ENCODE peak calls at places on chromosomes 4 and X, in eight cellular contexts. L is CD8-positive, alpha-beta T cell; Z is OCI-LY7; N is A549; P is body of pancreas; H is right lobe of liver; J is gastrocnemius medialis; V is esophagus squamous epithelium. I is an unnamed sample.
A peak's percentile ranks its signal among the peaks of the same experiment; 100 is the strongest.

GRCh38 chr4:102246416-102246815 is 98.9 kb downstream of the SLC39A8 start:
- DNase-seq in P (no peak), H (no peak), N (no peak), V (no peak), J (no peak), L (no peak), Z (no peak), I (no peak)

GRCh38 chrX:149903889-149904748 is 23.1 kb downstream of the MAGEA8 start:
- DNase-seq in V (no peak), Z (no peak), J (no peak), N (peak; percentile 4), H (no peak), L (no peak), P (no peak), I (no peak)

GRCh38 chrX:106980952-106981626 is 18.9 kb downstream of the MORC4 start:
- DNase-seq in P (no peak), L (no peak), J (no peak), V (no peak), H (no peak), Z (no peak), N (no peak), I (no peak)

GRCh38 chr4:6343950-6344408 is 74.3 kb downstream of the WFS1 start:
- DNase-seq in L (no peak), Z (peak; percentile 30), H (no peak), J (no peak), V (no peak), P (peak; percentile 63), N (peak; percentile 85), I (no peak)

GRCh38 chr4:105474110-105474518 is 252 bp upstream of the PPA2 start:
- DNase-seq in J (no peak), V (no peak), Z (no peak), H (peak; percentile 92), P (peak; percentile 87), L (peak; percentile 72), N (no peak), I (peak; percentile 91)

GRCh38 chr4:39626913-39627312 is 11.8 kb downstream of the SMIM14 start:
- DNase-seq in V (no peak), Z (no peak), H (no peak), N (no peak), P (no peak), J (no peak), L (no peak), I (no peak)

GRCh38 chr4:168511780-168512467 is 15.1 kb downstream of the PALLD start:
- DNase-seq in P (no peak), V (no peak), Z (no peak), J (no peak), N (no peak), H (no peak), L (peak; percentile 25), I (no peak)

GRCh38 chrX:17435476-17435875 is 60.5 kb downstream of the NHS start:
- DNase-seq in V (no peak), P (no peak), J (no peak), L (no peak), H (no peak), Z (no peak), N (no peak), I (peak; percentile 8)

GRCh38 chrX:135505356-135505755 is 15.1 kb upstream of the INTS6L start:
- DNase-seq in N (no peak), Z (no peak), P (no peak), J (no peak), V (no peak), H (no peak), L (no peak), I (no peak)

GRCh38 chr4:108369035-108369655 is 200.4 kb upstream of the LEF1 start:
- DNase-seq in N (no peak), V (no peak), J (no peak), Z (no peak), H (no peak), P (no peak), L (no peak), I (no peak)

GRCh38 chr4:108372678-108373077 is 203.9 kb upstream of the LEF1 start:
- DNase-seq in P (no peak), V (no peak), H (no peak), J (no peak), L (peak; percentile 19), Z (peak; percentile 12), N (no peak), I (no peak)

GRCh38 chr4:108367751-108368150 is 199.0 kb upstream of the LEF1 start:
- DNase-seq in N (no peak), Z (no peak), H (no peak), V (no peak), J (no peak), L (no peak), P (no peak), I (no peak)

GRCh38 chr4:108370291-108370690 is 201.6 kb upstream of the LEF1 start:
- DNase-seq in P (no peak), J (no peak), N (no peak), H (no peak), V (no peak), Z (no peak), L (peak; percentile 18), I (no peak)

DNA sequence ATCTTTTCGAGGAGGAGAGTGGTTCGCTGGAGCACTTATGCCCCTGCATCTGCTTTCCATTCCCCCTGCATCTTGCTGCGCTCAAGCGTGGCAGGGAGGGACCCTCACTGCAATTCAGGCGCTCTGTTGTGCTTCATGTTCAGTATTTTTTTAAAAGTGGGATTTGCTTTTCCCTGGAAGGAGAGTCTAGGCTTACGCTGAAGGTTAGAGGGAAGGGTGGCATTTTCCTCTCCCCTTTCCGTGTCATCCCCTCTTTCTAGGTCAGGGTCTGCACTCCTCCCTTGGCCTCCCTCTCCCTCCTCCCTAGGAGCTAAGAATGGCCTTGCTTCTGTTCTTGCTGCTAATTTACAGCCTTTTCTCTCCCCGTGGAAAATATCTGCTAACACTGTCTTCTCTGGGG is 202.1 kb upstream of the LEF1 start:
- DNase-seq in P (no peak), J (no peak), H (no peak), L (no peak), N (no peak), V (no peak), Z (no peak), I (no peak)
- H3K4me1 ChIP-seq in P (no peaks in the 10 kb centered on the region), J (no peaks in the 10 kb centered on the region), H (no peaks in the 10 kb centered on the region), L (peaks cover 37% of the 10 kb centered on the region), N (no peaks in the 10 kb centered on the region), V (no peaks in the 10 kb centered on the region), Z (peaks cover 4% of the 10 kb centered on the region), I (no peaks in the 10 kb centered on the region)

GRCh38 chr4:186844059-186844681 is 120.5 kb upstream of the FAT1 start:
- DNase-seq in J (no peak), P (peak; percentile 34), N (no peak), Z (no peak), V (no peak), H (no peak), L (no peak), I (no peak)
- H3K4me3 ChIP-seq in J (peak overlapping the region; percentile 0), P (no peak overlapping the region), N (no peak overlapping the region), Z (no peak overlapping the region), V (peak overlapping the region; percentile 45), H (peak overlapping the region; percentile 16), L (no peak overlapping the region), I (peak overlapping the region; percentile 13)

GRCh38 chr4:143184503-143185252 is at the start of gene USP38:
- DNase-seq in L (peak; percentile 69), V (peak; percentile 90), Z (peak; percentile 90), N (peak; percentile 93), P (peak; percentile 94), J (peak; percentile 94), H (peak; percentile 92), I (peak; percentile 96)
- TF ChIP-seq CTCF in L (no peak), V (no peak), Z (peak; percentile 46), N (no peak), P (no peak), J (no peak), H (no peak), I (peak; percentile 29)

GRCh38 chr4:51895816-51896408 is 53.0 kb downstream of the DCUN1D4 start:
- DNase-seq in Z (peak; percentile 76), J (peak; percentile 41), H (peak; percentile 54), L (peak; percentile 25), P (peak; percentile 73), V (no peak), N (peak; percentile 70), I (peak; percentile 61)

GRCh38 chr4:51895158-51895557 is 52.2 kb downstream of the DCUN1D4 start:
- DNase-seq in L (no peak), J (no peak), P (no peak), Z (no peak), V (no peak), N (no peak), H (peak; percentile 33), I (no peak)

GRCh38 chr4:51890760-51891159 is 47.8 kb downstream of the DCUN1D4 start:
- DNase-seq in J (no peak), L (no peak), P (no peak), V (no peak), N (no peak), H (no peak), Z (no peak), I (no peak)

GRCh38 chr4:51894246-51894645 is 51.3 kb downstream of the DCUN1D4 start:
- DNase-seq in Z (no peak), V (no peak), J (no peak), P (no peak), L (no peak), H (no peak), N (peak; percentile 33), I (no peak)
- H3K4me1 ChIP-seq in Z (peaks cover 11% of the 10 kb centered on the region), V (peaks cover 10% of the 10 kb centered on the region), J (peaks cover 25% of the 10 kb centered on the region), P (peaks cover 6% of the 10 kb centered on the region), L (no peaks in the 10 kb centered on the region), H (peaks cover 25% of the 10 kb centered on the region), N (peaks cover 28% of the 10 kb centered on the region), I (no peaks in the 10 kb centered on the region)

GRCh38 chr4:136371231-136371630 is 1161.1 kb downstream of the PCDH18 start:
- DNase-seq in Z (no peak), H (no peak), J (no peak), L (no peak), N (no peak), P (no peak), V (no peak), I (no peak)

DNA sequence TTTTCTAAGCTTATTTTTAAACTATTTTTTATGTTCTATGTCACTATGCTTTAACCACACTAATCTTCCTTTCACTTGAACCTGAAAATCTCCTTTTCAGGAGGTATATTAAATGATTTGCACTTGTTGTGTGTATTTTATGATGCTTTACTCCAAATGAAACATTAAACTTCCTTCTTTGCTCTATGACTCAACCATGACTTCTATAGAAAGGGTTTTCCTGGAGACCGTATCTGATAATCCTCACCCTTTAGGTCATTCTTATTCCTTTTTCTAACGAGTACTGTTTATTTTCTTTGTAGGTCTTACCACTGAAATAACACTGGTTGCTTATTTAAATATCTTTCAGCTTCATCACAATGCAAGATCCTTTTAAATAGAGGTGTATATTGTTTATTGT is 1163.2 kb downstream of the PCDH18 start:
- DNase-seq in H (no peak), L (no peak), V (no peak), P (no peak), Z (no peak), N (no peak), J (no peak), I (no peak)
- H3K4me3 ChIP-seq in H (no peak overlapping the region), L (no peak overlapping the region), V (no peak overlapping the region), P (no peak overlapping the region), Z (no peak overlapping the region), N (no peak overlapping the region), J (no peak overlapping the region), I (no peak overlapping the region)

I was measured in transverse colon.